ENCODE peak calls at places on chromosomes 13 and 19, in seven cellular contexts. One of them, this sample, is unnamed.

GRCh38 chr13:108031859-108032258 is 183.5 kb downstream of the LIG4 start:
- DNase-seq in GM23338: peak
- DNase-seq in heart right ventricle: no peak
- DNase-seq in pancreas: no peak
- DNase-seq in neural crest cell: no peak
- DNase-seq in fibroblast of mammary gland: no peak
- DNase-seq in mucosa of descending colon: no peak
- DNase-seq in this sample: no peak

GRCh38 chr13:23626730-23627129 is 56.5 kb downstream of the TNFRSF19 start:
- DNase-seq in GM23338: no peak
- DNase-seq in heart right ventricle: no peak
- DNase-seq in pancreas: no peak
- DNase-seq in neural crest cell: no peak
- DNase-seq in fibroblast of mammary gland: no peak
- DNase-seq in mucosa of descending colon: no peak
- DNase-seq in this sample: no peak

GRCh38 chr19:1420590-1420989 is 13.2 kb downstream of the DAZAP1 start:
- DNase-seq in GM23338: no peak
- DNase-seq in heart right ventricle: no peak
- DNase-seq in pancreas: no peak
- DNase-seq in neural crest cell: no peak
- DNase-seq in fibroblast of mammary gland: no peak
- DNase-seq in mucosa of descending colon: no peak
- DNase-seq in this sample: no peak

GRCh38 chr19:51019544-51019925 is at the start of gene KLK10:
- DNase-seq in GM23338: no peak
- DNase-seq in heart right ventricle: no peak
- DNase-seq in pancreas: no peak
- DNase-seq in neural crest cell: no peak
- DNase-seq in fibroblast of mammary gland: no peak
- DNase-seq in mucosa of descending colon: no peak
- DNase-seq in this sample: no peak

GRCh38 chr13:59946924-59947323 is 216.8 kb downstream of the DIAPH3 start:
- DNase-seq in GM23338: no peak
- DNase-seq in heart right ventricle: no peak
- DNase-seq in pancreas: no peak
- DNase-seq in neural crest cell: no peak
- DNase-seq in fibroblast of mammary gland: peak
- DNase-seq in mucosa of descending colon: no peak
- DNase-seq in this sample: no peak

GRCh38 chr13:111115051-111115840 is at the start of gene ARHGEF7:
- DNase-seq in GM23338: peak
- DNase-seq in heart right ventricle: peak
- DNase-seq in pancreas: no peak
- DNase-seq in neural crest cell: peak
- DNase-seq in fibroblast of mammary gland: no peak
- DNase-seq in mucosa of descending colon: no peak
- DNase-seq in this sample: peak

GRCh38 chr19:2754659-2755447 is 15.0 kb upstream of the SLC39A3 start:
- DNase-seq in GM23338: no peak
- DNase-seq in heart right ventricle: no peak
- DNase-seq in pancreas: no peak
- DNase-seq in neural crest cell: no peak
- DNase-seq in fibroblast of mammary gland: no peak
- DNase-seq in mucosa of descending colon: no peak
- DNase-seq in this sample: no peak

GRCh38 chr19:54388001-54388802 is 23.5 kb upstream of the LAIR1 start:
- DNase-seq in GM23338: peak
- DNase-seq in heart right ventricle: no peak
- DNase-seq in pancreas: no peak
- DNase-seq in neural crest cell: no peak
- DNase-seq in fibroblast of mammary gland: no peak
- DNase-seq in mucosa of descending colon: peak
- DNase-seq in this sample: no peak

GRCh38 chr13:36282818-36283432 is 14.7 kb downstream of the CCDC169 start:
- DNase-seq in GM23338: peak
- DNase-seq in heart right ventricle: no peak
- DNase-seq in pancreas: no peak
- DNase-seq in neural crest cell: no peak
- DNase-seq in fibroblast of mammary gland: peak
- DNase-seq in mucosa of descending colon: no peak
- DNase-seq in this sample: peak

GRCh38 chr13:29362849-29363604 is 232.5 kb downstream of the SLC7A1 start:
- DNase-seq in GM23338: peak
- DNase-seq in heart right ventricle: no peak
- DNase-seq in pancreas: peak
- DNase-seq in neural crest cell: peak
- DNase-seq in fibroblast of mammary gland: peak
- DNase-seq in mucosa of descending colon: no peak
- DNase-seq in this sample: peak

GRCh38 chr19:18306903-18307681 is 15.8 kb downstream of the LSM4 start:
- DNase-seq in GM23338: peak
- DNase-seq in heart right ventricle: no peak
- DNase-seq in pancreas: no peak
- DNase-seq in neural crest cell: no peak
- DNase-seq in fibroblast of mammary gland: no peak
- DNase-seq in mucosa of descending colon: no peak
- DNase-seq in this sample: no peak

GRCh38 chr19:10577951-10578350 is 9.2 kb downstream of the AP1M2 start:
- DNase-seq in GM23338: no peak
- DNase-seq in heart right ventricle: no peak
- DNase-seq in pancreas: no peak
- DNase-seq in neural crest cell: no peak
- DNase-seq in fibroblast of mammary gland: no peak
- DNase-seq in mucosa of descending colon: no peak
- DNase-seq in this sample: no peak

GRCh38 chr13:34026308-34026707 is 208.4 kb downstream of the RFC3 start:
- DNase-seq in GM23338: no peak
- DNase-seq in heart right ventricle: no peak
- DNase-seq in pancreas: no peak
- DNase-seq in neural crest cell: no peak
- DNase-seq in fibroblast of mammary gland: no peak
- DNase-seq in mucosa of descending colon: no peak
- DNase-seq in this sample: no peak

GRCh38 chr19:47756627-47756929 is 11.2 kb downstream of the NOP53 start:
- DNase-seq in GM23338: no peak
- DNase-seq in heart right ventricle: no peak
- DNase-seq in pancreas: no peak
- DNase-seq in neural crest cell: no peak
- DNase-seq in fibroblast of mammary gland: no peak
- DNase-seq in mucosa of descending colon: no peak
- DNase-seq in this sample: no peak

GRCh38 chr19:3367572-3368440 is 1.4 kb downstream of the NFIC start:
- DNase-seq in GM23338: no peak
- DNase-seq in heart right ventricle: no peak
- DNase-seq in pancreas: peak
- DNase-seq in neural crest cell: no peak
- DNase-seq in fibroblast of mammary gland: peak
- DNase-seq in mucosa of descending colon: no peak
- DNase-seq in this sample: peak

GRCh38 chr19:15526408-15526807 is 18.1 kb downstream of the CYP4F22 start:
- DNase-seq in GM23338: no peak
- DNase-seq in heart right ventricle: no peak
- DNase-seq in pancreas: no peak
- DNase-seq in neural crest cell: no peak
- DNase-seq in fibroblast of mammary gland: no peak
- DNase-seq in mucosa of descending colon: no peak
- DNase-seq in this sample: no peak

GRCh38 chr19:37975071-37975470 is 68.1 kb downstream of the SIPA1L3 start:
- DNase-seq in GM23338: no peak
- DNase-seq in heart right ventricle: no peak
- DNase-seq in pancreas: no peak
- DNase-seq in neural crest cell: no peak
- DNase-seq in fibroblast of mammary gland: no peak
- DNase-seq in mucosa of descending colon: no peak
- DNase-seq in this sample: no peak

GRCh38 chr13:98829541-98829940 is 77.1 kb upstream of the SLC15A1 start:
- DNase-seq in GM23338: no peak
- DNase-seq in heart right ventricle: no peak
- DNase-seq in pancreas: no peak
- DNase-seq in neural crest cell: no peak
- DNase-seq in fibroblast of mammary gland: no peak
- DNase-seq in mucosa of descending colon: no peak
- DNase-seq in this sample: no peak

GRCh38 chr13:74056829-74057564 is 77.2 kb downstream of the KLF12 start:
- DNase-seq in GM23338: peak
- DNase-seq in heart right ventricle: peak
- DNase-seq in pancreas: no peak
- DNase-seq in neural crest cell: no peak
- DNase-seq in fibroblast of mammary gland: no peak
- DNase-seq in mucosa of descending colon: no peak
- DNase-seq in this sample: peak

GRCh38 chr13:30375436-30375835 is 46.9 kb upstream of the UBE2L5 start:
- DNase-seq in GM23338: no peak
- DNase-seq in heart right ventricle: no peak
- DNase-seq in pancreas: no peak
- DNase-seq in neural crest cell: no peak
- DNase-seq in fibroblast of mammary gland: no peak
- DNase-seq in mucosa of descending colon: no peak
- DNase-seq in this sample: no peak

GRCh38 chr19:18478545-18479311 is 40.8 kb upstream of the ISYNA1 start:
- DNase-seq in GM23338: no peak
- DNase-seq in heart right ventricle: peak
- DNase-seq in pancreas: no peak
- DNase-seq in neural crest cell: no peak
- DNase-seq in fibroblast of mammary gland: peak
- DNase-seq in mucosa of descending colon: peak
- DNase-seq in this sample: peak

GRCh38 chr13:41682766-41683165 is 225.4 kb downstream of the RGCC start:
- DNase-seq in GM23338: no peak
- DNase-seq in heart right ventricle: no peak
- DNase-seq in pancreas: no peak
- DNase-seq in neural crest cell: no peak
- DNase-seq in fibroblast of mammary gland: no peak
- DNase-seq in mucosa of descending colon: no peak
- DNase-seq in this sample: no peak

GRCh38 chr13:20191902-20192469 is 752 bp downstream of the GJB2 start:
- DNase-seq in GM23338: peak
- DNase-seq in heart right ventricle: no peak
- DNase-seq in pancreas: peak
- DNase-seq in neural crest cell: no peak
- DNase-seq in fibroblast of mammary gland: peak
- DNase-seq in mucosa of descending colon: peak
- DNase-seq in this sample: peak

GRCh38 chr19:3459322-3459881 is 20.9 kb downstream of the SMIM24 start:
- DNase-seq in GM23338: peak
- DNase-seq in heart right ventricle: peak
- DNase-seq in pancreas: peak
- DNase-seq in neural crest cell: no peak
- DNase-seq in fibroblast of mammary gland: peak
- DNase-seq in mucosa of descending colon: peak
- DNase-seq in this sample: no peak

GRCh38 chr13:73168993-73169401 is 110.2 kb downstream of the KLF5 start:
- DNase-seq in GM23338: no peak
- DNase-seq in heart right ventricle: no peak
- DNase-seq in pancreas: no peak
- DNase-seq in neural crest cell: no peak
- DNase-seq in fibroblast of mammary gland: no peak
- DNase-seq in mucosa of descending colon: peak
- DNase-seq in this sample: peak

DNA sequence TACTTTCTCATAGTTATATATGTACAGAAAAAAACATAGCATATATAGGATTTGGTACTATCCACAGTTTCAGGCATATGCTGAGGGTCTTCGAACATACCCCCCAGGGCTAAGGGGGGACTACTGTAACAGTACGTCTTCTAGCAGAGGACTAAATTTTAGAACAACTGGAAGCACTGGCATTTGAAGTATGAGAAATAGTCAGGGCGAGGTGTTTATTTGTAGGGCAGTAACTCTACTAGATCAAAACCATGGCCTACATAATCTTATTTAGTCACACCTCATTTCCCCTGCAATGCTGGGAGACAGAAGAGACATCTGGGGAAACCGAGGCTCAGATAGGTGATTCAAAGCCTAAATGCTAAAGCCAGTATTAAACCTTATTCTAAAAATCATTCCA is 245.7 kb downstream of the DCT start:
- DNase-seq in GM23338: no peak
- DNase-seq in heart right ventricle: no peak
- DNase-seq in pancreas: no peak
- DNase-seq in neural crest cell: no peak
- DNase-seq in fibroblast of mammary gland: no peak
- DNase-seq in mucosa of descending colon: no peak
- DNase-seq in this sample: no peak
- TF ChIP-seq CTCF in GM23338: no peak
- TF ChIP-seq CTCF in heart right ventricle: no peak
- TF ChIP-seq CTCF in pancreas: no peak
- TF ChIP-seq CTCF in neural crest cell: no peak
- TF ChIP-seq CTCF in fibroblast of mammary gland: no peak
- TF ChIP-seq CTCF in mucosa of descending colon: no peak
- TF ChIP-seq CTCF in this sample: no peak

GRCh38 chr19:35779033-35779432 is 3.7 kb downstream of the ARHGAP33 start:
- DNase-seq in GM23338: no peak
- DNase-seq in heart right ventricle: no peak
- DNase-seq in pancreas: no peak
- DNase-seq in neural crest cell: no peak
- DNase-seq in fibroblast of mammary gland: no peak
- DNase-seq in mucosa of descending colon: peak
- DNase-seq in this sample: no peak
- TF ChIP-seq CTCF in GM23338: no peak
- TF ChIP-seq CTCF in heart right ventricle: no peak
- TF ChIP-seq CTCF in pancreas: no peak
- TF ChIP-seq CTCF in neural crest cell: no peak
- TF ChIP-seq CTCF in fibroblast of mammary gland: no peak
- TF ChIP-seq CTCF in mucosa of descending colon: no peak
- TF ChIP-seq CTCF in this sample: no peak

DNA sequence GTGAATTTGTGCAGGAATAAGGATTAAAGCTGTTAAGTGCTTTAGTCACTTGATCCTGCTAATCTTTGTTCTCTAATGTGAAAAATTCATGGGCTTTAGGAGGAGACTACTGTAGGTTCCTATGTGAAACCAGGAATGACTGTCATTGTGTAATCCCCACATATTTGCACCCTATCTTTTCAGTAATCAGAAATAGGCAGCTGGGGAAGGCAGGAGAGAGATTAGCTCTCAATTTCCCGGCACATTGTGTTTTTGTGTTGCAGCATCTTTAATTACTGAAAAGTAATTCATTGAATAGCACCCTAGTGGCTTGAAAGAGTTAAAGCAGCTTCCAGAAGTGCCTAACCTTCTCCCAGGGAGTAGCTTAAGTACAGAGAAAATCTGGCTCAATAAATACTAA is 282.9 kb downstream of the OLFM4 start:
- DNase-seq in GM23338: peak
- DNase-seq in heart right ventricle: no peak
- DNase-seq in pancreas: no peak
- DNase-seq in neural crest cell: no peak
- DNase-seq in fibroblast of mammary gland: no peak
- DNase-seq in mucosa of descending colon: no peak
- DNase-seq in this sample: no peak
- TF ChIP-seq CTCF in GM23338: peak
- TF ChIP-seq CTCF in heart right ventricle: no peak
- TF ChIP-seq CTCF in pancreas: no peak
- TF ChIP-seq CTCF in neural crest cell: peak
- TF ChIP-seq CTCF in fibroblast of mammary gland: no peak
- TF ChIP-seq CTCF in mucosa of descending colon: no peak
- TF ChIP-seq CTCF in this sample: no peak

DNA sequence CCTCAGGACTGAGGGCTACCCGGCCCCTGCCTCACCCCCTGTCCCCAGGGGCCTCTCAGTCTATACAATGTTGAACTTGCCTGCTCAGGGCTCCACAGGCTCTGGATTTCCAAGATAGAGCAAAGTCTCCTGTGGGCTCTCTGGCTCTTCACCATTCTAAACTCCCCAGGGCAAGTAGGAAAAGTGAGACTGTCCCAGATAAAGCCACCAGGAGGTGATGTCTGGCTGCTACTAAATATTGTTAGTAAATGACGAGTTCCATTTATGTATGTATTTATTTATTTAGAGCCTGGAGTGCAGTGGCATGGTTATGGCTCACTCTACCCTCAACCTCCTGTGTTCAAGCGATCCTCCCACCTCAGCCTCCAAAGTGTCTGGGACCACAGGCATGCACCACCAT is 73.6 kb upstream of the SIAH3 start:
- DNase-seq in GM23338: peak
- DNase-seq in heart right ventricle: no peak
- DNase-seq in pancreas: no peak
- DNase-seq in neural crest cell: no peak
- DNase-seq in fibroblast of mammary gland: peak
- DNase-seq in mucosa of descending colon: no peak
- DNase-seq in this sample: no peak
- TF ChIP-seq CTCF in GM23338: peak
- TF ChIP-seq CTCF in heart right ventricle: no peak
- TF ChIP-seq CTCF in pancreas: no peak
- TF ChIP-seq CTCF in neural crest cell: no peak
- TF ChIP-seq CTCF in fibroblast of mammary gland: peak
- TF ChIP-seq CTCF in mucosa of descending colon: no peak
- TF ChIP-seq CTCF in this sample: no peak